ENCODE peak calls at places on chromosomes 5 and 9, in four cellular contexts. G is spleen, S is uterus, Z is transverse colon. X is an unnamed sample.

GRCh38 chr5:157930710-157931109 is 71.8 kb upstream of the CLINT1 start:
- DNase-seq in G (no peak), Z (peak), S (no peak), X (no peak)

GRCh38 chr5:16809816-16810502 is 126.1 kb downstream of the MYO10 start:
- DNase-seq in G (no peak), S (peak), Z (peak), X (no peak)

GRCh38 chr9:129383415-129384088 is 205.5 kb upstream of the IER5L start:
- DNase-seq in Z (peak), S (peak), G (peak), X (no peak)

GRCh38 chr9:88236531-88237453 is 98.5 kb upstream of the SPATA31C2 start:
- DNase-seq in G (no peak), S (peak), Z (no peak), X (no peak)

GRCh38 chr9:125235805-125236534 is 5.2 kb downstream of the HSPA5 start:
- DNase-seq in S (no peak), G (no peak), Z (no peak), X (no peak)

GRCh38 chr5:143649869-143650268 is 162.1 kb upstream of the HMHB1 start:
- DNase-seq in Z (no peak), S (no peak), G (no peak), X (no peak)

GRCh38 chr5:149017669-149018068 is 45.2 kb downstream of the SH3TC2 start:
- DNase-seq in Z (no peak), S (no peak), G (no peak), X (no peak)

GRCh38 chr5:98827161-98827560 is 53.7 kb downstream of the RGMB start:
- DNase-seq in Z (no peak), S (no peak), G (no peak), X (no peak)

GRCh38 chr5:138109463-138110265 is 25.8 kb downstream of the WNT8A start:
- DNase-seq in G (no peak), S (no peak), Z (no peak), X (no peak)

GRCh38 chr5:109589983-109590382 is 99.7 kb upstream of the MAN2A1 start:
- DNase-seq in Z (no peak), S (no peak), G (no peak), X (no peak)

GRCh38 chr9:135905380-135906282 is 1.7 kb downstream of the CAMSAP1 start:
- DNase-seq in Z (peak), S (no peak), G (peak), X (no peak)

GRCh38 chr9:121744687-121745395 is 93.4 kb downstream of the DAB2IP start:
- DNase-seq in Z (no peak), G (no peak), S (no peak), X (no peak)

GRCh38 chr5:119340597-119341218 is 15.1 kb upstream of the TNFAIP8 start:
- DNase-seq in G (peak), S (no peak), Z (peak), X (no peak)

GRCh38 chr9:93663877-93664548 is 87.6 kb downstream of the PHF2 start:
- DNase-seq in G (peak), S (no peak), Z (no peak), X (no peak)

GRCh38 chr5:96408276-96408777 is 24.7 kb downstream of the PCSK1 start:
- DNase-seq in S (no peak), G (no peak), Z (no peak), X (no peak)

GRCh38 chr5:454936-455335 is 12.0 kb downstream of the EXOC3 start:
- DNase-seq in Z (peak), S (peak), G (peak), X (no peak)

GRCh38 chr9:70484232-70485130 is 70.0 kb upstream of the KLF9 start:
- DNase-seq in S (peak), G (no peak), Z (peak), X (no peak)

GRCh38 chr5:39835371-39835770 is 410.6 kb upstream of the DAB2 start:
- DNase-seq in Z (no peak), G (no peak), S (no peak), X (no peak)

GRCh38 chr9:81716409-81716808 is 27.1 kb upstream of the TLE1 start:
- DNase-seq in Z (no peak), G (no peak), S (no peak), X (no peak)

GRCh38 chr9:121581775-121582600 is 69.4 kb upstream of the DAB2IP start:
- DNase-seq in S (no peak), G (no peak), Z (no peak), X (no peak)

GRCh38 chr5:95304706-95305105 is 19.8 kb upstream of the MCTP1 start:
- DNase-seq in S (no peak), G (no peak), Z (no peak), X (no peak)

GRCh38 chr9:94139672-94140417 is 55.6 kb downstream of the PTPDC1 start:
- DNase-seq in G (no peak), S (peak), Z (peak), X (no peak)

GRCh38 chr5:31664566-31664965 is 25.6 kb downstream of the PDZD2 start:
- DNase-seq in S (no peak), G (no peak), Z (no peak), X (no peak)

GRCh38 chr9:21810881-21811280 is 8.4 kb downstream of the MTAP start:
- DNase-seq in G (peak), Z (no peak), S (no peak), X (no peak)

GRCh38 chr5:148488757-148489156 is 105.0 kb downstream of the FBXO38 start:
- DNase-seq in S (no peak), Z (no peak), G (no peak), X (no peak)

GRCh38 chr9:20838218-20838617 is 154.2 kb downstream of the FOCAD start:
- DNase-seq in Z (no peak), G (no peak), S (no peak), X (no peak)

GRCh38 chr5:149113669-149114068 is 27.6 kb upstream of the ABLIM3 start:
- DNase-seq in G (no peak), S (no peak), Z (no peak), X (no peak)

GRCh38 chr5:141635646-141636045 is 1.0 kb downstream of the HDAC3 start:
- DNase-seq in Z (no peak), G (no peak), S (no peak), X (no peak)

GRCh38 chr5:76180817-76181805 is 97.9 kb downstream of the SV2C start:
- DNase-seq in Z (peak), S (no peak), G (no peak), X (no peak)

GRCh38 chr9:29044959-29045358 is 1471.7 kb upstream of the C9orf72 start:
- DNase-seq in S (no peak), Z (no peak), G (no peak), X (no peak)

GRCh38 chr5:84274585-84275468 is 109.9 kb downstream of the EDIL3 start:
- DNase-seq in S (no peak), Z (peak), G (no peak), X (peak)

GRCh38 chr9:35994959-35995358 is 37.0 kb upstream of the OR2S2 start:
- DNase-seq in S (no peak), G (no peak), Z (no peak), X (no peak)

DNA sequence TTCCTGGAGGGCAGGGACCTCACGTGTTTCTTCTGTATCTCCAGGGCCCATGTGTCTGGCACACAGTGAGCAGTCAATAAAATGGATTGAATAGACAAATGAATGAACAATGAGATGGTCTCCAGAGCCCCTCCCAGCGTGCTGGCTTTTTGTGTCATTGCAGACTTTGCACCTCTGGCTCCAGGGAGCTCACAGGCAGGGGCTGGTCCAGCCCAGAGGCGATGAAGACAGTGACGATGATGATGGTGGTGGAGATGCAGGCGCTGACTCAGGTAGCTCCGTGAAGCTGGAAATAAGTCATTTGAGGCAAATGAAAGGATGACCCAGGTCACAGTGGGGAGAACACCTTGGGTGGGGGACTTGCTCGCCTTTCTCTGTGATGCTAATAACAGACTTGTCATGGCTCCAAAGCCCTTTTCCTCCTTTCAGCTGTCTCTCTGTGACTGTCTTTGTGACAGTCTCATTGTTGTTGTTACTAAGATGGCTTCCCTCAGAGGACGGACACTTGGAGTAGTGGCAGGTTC is 30.4 kb upstream of the FABP6 start:
- DNase-seq in S (no peak), Z (no peak), G (no peak), X (no peak)
- H3K4me3 ChIP-seq in S (peak), Z (peak), G (peak), X (no peak)

GRCh38 chr5:135033026-135033861 is 784 bp downstream of the PITX1 start:
- DNase-seq in Z (no peak), S (no peak), G (no peak), X (no peak)
- H3K4me3 ChIP-seq in Z (peak), S (peak), G (peak), X (peak)

DNA sequence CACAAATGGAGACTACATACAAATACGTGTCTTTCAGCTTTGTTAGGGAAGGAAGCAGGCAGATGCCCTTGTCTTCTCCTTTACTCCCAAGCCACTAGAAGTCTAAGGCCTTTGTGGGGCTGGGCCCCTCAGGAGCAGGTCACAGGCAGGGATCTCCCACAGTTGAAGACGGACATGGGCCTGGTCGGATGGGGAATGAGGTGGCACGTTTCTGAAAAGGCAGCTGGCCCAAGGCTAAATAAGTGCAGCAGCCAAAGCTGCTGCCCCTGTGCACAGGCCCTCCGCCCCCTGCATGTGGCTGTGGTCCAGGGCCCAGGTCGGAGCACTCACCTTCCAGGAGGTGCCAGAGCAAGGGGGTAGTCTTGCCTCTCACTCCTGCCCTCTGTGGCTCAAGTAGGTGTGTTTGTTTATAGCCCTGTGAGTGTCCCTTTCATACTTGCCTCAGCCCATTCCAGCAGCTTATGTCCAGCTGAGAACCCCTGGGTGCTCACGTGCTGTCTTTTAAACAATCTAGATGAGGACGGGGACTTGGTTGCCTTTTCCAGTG is 1.8 kb downstream of the SQSTM1 start:
- DNase-seq in G (peak), S (no peak), Z (no peak), X (no peak)
- H3K4me3 ChIP-seq in G (peak), S (peak), Z (peak), X (peak)

GRCh38 chr5:100790951-100791350 is 112.1 kb downstream of the ST8SIA4 start:
- DNase-seq in Z (no peak), S (no peak), G (no peak), X (no peak)

GRCh38 chr5:100791376-100791775 is 111.7 kb downstream of the ST8SIA4 start:
- DNase-seq in G (no peak), Z (no peak), S (no peak), X (no peak)

GRCh38 chr5:100789641-100790160 is 113.4 kb downstream of the ST8SIA4 start:
- DNase-seq in G (no peak), Z (no peak), S (no peak), X (no peak)

GRCh38 chr5:100788417-100788816 is 114.7 kb downstream of the ST8SIA4 start:
- DNase-seq in G (no peak), S (no peak), Z (no peak), X (no peak)

DNA sequence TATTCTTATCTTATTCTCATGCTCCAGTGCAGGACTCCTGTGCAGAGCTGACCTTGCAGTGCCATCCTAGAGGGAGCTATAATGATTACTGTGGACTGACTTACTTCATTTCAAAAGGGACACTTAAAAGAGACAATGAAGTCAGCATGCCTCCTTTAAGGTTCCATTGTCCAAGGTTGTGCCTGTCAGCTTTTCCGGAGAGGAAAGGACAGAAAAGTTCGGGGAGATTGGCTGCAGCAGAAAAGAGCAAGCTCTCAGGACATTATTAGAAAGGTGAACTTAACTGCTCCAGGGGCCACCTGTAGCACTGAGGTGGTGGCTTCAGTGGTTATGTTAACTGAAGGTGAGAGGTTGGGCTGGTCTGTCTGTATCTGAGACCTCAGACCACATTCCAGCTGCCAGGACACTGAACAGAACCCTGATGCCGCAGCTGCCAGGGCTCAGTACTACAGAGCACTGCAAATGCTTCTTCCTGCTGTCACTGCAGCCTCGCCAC is 112.9 kb downstream of the ST8SIA4 start:
- DNase-seq in G (peak), S (no peak), Z (peak), X (no peak)
- H3K4me3 ChIP-seq in G (peak), S (no peak), Z (no peak), X (no peak)

GRCh38 chr9:106772523-106773290 is 90.3 kb upstream of the ZNF462 start:
- DNase-seq in S (no peak), G (no peak), Z (no peak), X (no peak)
- H3K4me3 ChIP-seq in S (no peak), G (no peak), Z (no peak), X (no peak)

GRCh38 chr9:137169764-137170460 is at the start of gene LRRC26:
- DNase-seq in S (no peak), G (no peak), Z (peak), X (no peak)
- H3K4me3 ChIP-seq in S (peak), G (peak), Z (peak), X (peak)

DNA sequence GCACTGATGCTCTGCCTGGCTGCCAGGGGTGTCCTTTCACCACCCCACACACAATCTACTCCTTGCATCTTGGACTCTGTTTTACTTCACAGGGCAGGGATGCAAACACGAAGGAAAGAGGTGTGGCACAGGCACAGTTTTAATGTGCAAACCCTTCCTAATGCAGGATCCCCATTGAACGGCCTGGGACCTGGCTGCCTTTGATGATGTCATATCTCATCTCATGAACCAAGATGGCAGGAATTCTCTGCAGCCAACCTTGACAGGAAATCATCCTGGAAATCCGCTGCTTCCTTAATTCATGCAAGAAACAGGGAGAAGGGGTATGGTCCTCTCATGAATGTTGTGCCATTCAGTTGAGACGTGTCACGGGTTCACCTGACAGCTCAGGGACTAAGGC is 91.4 kb downstream of the LMNB1 start:
- DNase-seq in Z (no peak), S (no peak), G (no peak), X (no peak)
- H3K4me3 ChIP-seq in Z (no peak), S (no peak), G (no peak), X (no peak)

X was measured in SK-N-MC.